ENCODE peak calls at places on chromosome 13, in nine cellular contexts. G, B, T, H, K, C, M, I and W are unnamed samples. For H3K27me3, the result is how much of the 10 kb centered on the place peaks cover.

GRCh38 chr13:22915442-22916082 is 265.2 kb upstream of the SGCG start:
- DNase-seq in H (no peak), I (peak), G (peak), C (no peak), B (no peak), T (no peak), K (no peak), M (peak), W (no peak)

GRCh38 chr13:50914848-50915247 is 5.3 kb downstream of the RNASEH2B start:
- DNase-seq in T (no peak), M (no peak), K (no peak), H (no peak), G (no peak), C (no peak), I (peak), B (no peak), W (no peak)

GRCh38 chr13:86881390-86881789 is 789.8 kb upstream of the SLITRK5 start:
- DNase-seq in T (no peak), M (no peak), K (no peak), G (no peak), H (no peak), C (no peak), I (no peak), B (no peak), W (no peak)

GRCh38 chr13:23990443-23990842 is 93.1 kb upstream of the C1QTNF9B start:
- DNase-seq in T (no peak), I (no peak), H (no peak), B (no peak), M (no peak), G (no peak), K (no peak), C (no peak), W (no peak)

GRCh38 chr13:43303040-43303729 is 279.8 kb downstream of the DNAJC15 start:
- DNase-seq in K (peak), G (peak), H (peak), M (peak), T (no peak), B (no peak), C (no peak), I (peak), W (no peak)

GRCh38 chr13:102721800-102722231 is 27.0 kb upstream of the METTL21C start:
- DNase-seq in I (peak), C (peak), M (no peak), H (no peak), T (no peak), K (no peak), G (no peak), B (no peak), W (no peak)

GRCh38 chr13:21413013-21413412 is 46.1 kb downstream of the ZDHHC20 start:
- DNase-seq in H (no peak), T (no peak), G (no peak), B (no peak), K (no peak), C (no peak), I (peak), M (no peak), W (no peak)

GRCh38 chr13:36088001-36088400 is 43.2 kb downstream of the DCLK1 start:
- DNase-seq in B (no peak), K (no peak), C (no peak), H (no peak), I (no peak), G (no peak), M (no peak), T (no peak), W (no peak)

GRCh38 chr13:43232866-43233265 is 209.5 kb downstream of the DNAJC15 start:
- DNase-seq in G (no peak), M (no peak), B (no peak), C (peak), H (no peak), T (no peak), I (peak), K (no peak), W (no peak)

GRCh38 chr13:72121466-72121865 is 254.5 kb upstream of the DACH1 start:
- DNase-seq in T (no peak), G (peak), C (no peak), B (no peak), M (no peak), K (no peak), I (no peak), H (no peak), W (no peak)

GRCh38 chr13:26221721-26222522 is at the start of gene RNF6:
- DNase-seq in C (peak), K (peak), M (peak), H (peak), G (peak), T (peak), B (peak), I (peak), W (peak)

GRCh38 chr13:30739646-30740642 is 4.6 kb downstream of the ALOX5AP start:
- DNase-seq in B (no peak), I (peak), H (no peak), C (no peak), T (peak), M (peak), K (no peak), G (peak), W (peak)

GRCh38 chr13:25743426-25743825 is 308.4 kb downstream of the SHISA2 start:
- DNase-seq in G (no peak), H (no peak), M (no peak), T (no peak), C (no peak), I (no peak), B (no peak), K (no peak), W (no peak)

GRCh38 chr13:98838776-98839175 is 86.3 kb upstream of the SLC15A1 start:
- DNase-seq in I (peak), B (no peak), H (no peak), G (no peak), K (no peak), C (no peak), T (no peak), M (no peak), W (no peak)

GRCh38 chr13:43516401-43516826 is 270.4 kb downstream of the ENOX1 start:
- DNase-seq in B (peak), I (peak), T (no peak), G (no peak), C (peak), H (no peak), K (no peak), M (peak), W (no peak)

GRCh38 chr13:24632382-24633121 is 47.7 kb upstream of the ATP12A start:
- DNase-seq in M (no peak), I (peak), B (no peak), T (no peak), K (no peak), H (no peak), G (no peak), C (no peak), W (no peak)

GRCh38 chr13:107203146-107203847 is 635.4 kb upstream of the ARGLU1 start:
- DNase-seq in G (peak), I (peak), K (no peak), C (no peak), H (peak), T (no peak), M (peak), B (no peak), W (no peak)

GRCh38 chr13:46609726-46610125 is 56.8 kb downstream of the LRCH1 start:
- DNase-seq in H (no peak), T (no peak), I (no peak), C (no peak), B (no peak), K (no peak), M (peak), G (no peak), W (no peak)

GRCh38 chr13:77509221-77509620 is 26.3 kb upstream of the SCEL start:
- DNase-seq in T (no peak), B (no peak), H (no peak), K (no peak), G (no peak), C (no peak), M (no peak), I (peak), W (no peak)

GRCh38 chr13:79541426-79542049 is 60.6 kb downstream of the NDFIP2 start:
- DNase-seq in K (no peak), H (no peak), I (peak), G (peak), B (peak), T (no peak), M (peak), C (peak), W (no peak)

GRCh38 chr13:35566340-35566739 is 89.9 kb upstream of the MAB21L1 start:
- DNase-seq in C (no peak), K (no peak), T (no peak), G (no peak), B (no peak), H (no peak), M (no peak), I (no peak), W (no peak)

GRCh38 chr13:32045963-32046785 is 14.6 kb downstream of the FRY start:
- DNase-seq in T (no peak), K (no peak), G (peak), C (no peak), I (peak), B (peak), H (no peak), M (peak), W (peak)

GRCh38 chr13:93290503-93290902 is 63.9 kb downstream of the GPC6 start:
- DNase-seq in B (no peak), M (no peak), C (no peak), H (no peak), K (no peak), G (no peak), T (no peak), I (peak), W (no peak)

GRCh38 chr13:80361883-80362327 is 21.0 kb upstream of the SPRY2 start:
- DNase-seq in I (no peak), M (peak), B (no peak), C (no peak), G (no peak), K (no peak), H (peak), T (no peak), W (no peak)

GRCh38 chr13:93435651-93436050 is 209.0 kb downstream of the GPC6 start:
- DNase-seq in G (no peak), K (no peak), H (no peak), M (no peak), B (no peak), C (no peak), I (peak), T (no peak), W (no peak)

GRCh38 chr13:40187324-40187795 is 479.1 kb downstream of the FOXO1 start:
- DNase-seq in M (no peak), B (no peak), T (peak), G (no peak), H (no peak), C (no peak), K (no peak), I (no peak), W (no peak)

GRCh38 chr13:31749929-31750328 is 10.6 kb downstream of the RXFP2 start:
- DNase-seq in G (no peak), H (no peak), I (peak), M (no peak), K (no peak), C (peak), B (no peak), T (no peak), W (no peak)

GRCh38 chr13:34521166-34521565 is 420.9 kb upstream of the NBEA start:
- DNase-seq in K (no peak), M (no peak), I (no peak), C (no peak), T (no peak), H (no peak), B (no peak), G (no peak), W (no peak)

GRCh38 chr13:100306444-100306999 is 217.6 kb downstream of the PCCA start:
- DNase-seq in M (no peak), H (no peak), K (no peak), C (no peak), T (no peak), B (no peak), I (no peak), G (no peak), W (no peak)

GRCh38 chr13:52051400-52051799 is 26.9 kb downstream of the UTP14C start:
- DNase-seq in K (no peak), H (no peak), G (no peak), I (no peak), B (no peak), T (no peak), C (no peak), M (no peak), W (no peak)

GRCh38 chr13:73075546-73075945 is 16.7 kb downstream of the KLF5 start:
- DNase-seq in G (no peak), C (no peak), H (no peak), K (no peak), T (no peak), M (peak), B (no peak), I (no peak), W (no peak)

GRCh38 chr13:42486711-42487198 is 87.2 kb upstream of the TNFSF11 start:
- DNase-seq in T (no peak), I (peak), K (no peak), H (no peak), C (peak), G (no peak), M (no peak), B (no peak), W (no peak)

GRCh38 chr13:57933606-57934005 is 302.1 kb downstream of the PCDH17 start:
- DNase-seq in C (no peak), H (no peak), G (no peak), I (no peak), M (no peak), K (no peak), B (no peak), T (no peak), W (no peak)

GRCh38 chr13:49651775-49652690 is 23.7 kb downstream of the ARL11 start:
- DNase-seq in H (peak), M (no peak), G (no peak), T (no peak), B (no peak), C (no peak), I (no peak), K (no peak), W (no peak)

GRCh38 chr13:98480915-98481510 is 95.9 kb downstream of the STK24 start:
- DNase-seq in I (no peak), G (no peak), C (no peak), H (peak), B (no peak), T (no peak), K (no peak), M (no peak), W (no peak)

GRCh38 chr13:102897371-102898138 is 51.7 kb downstream of the ERCC5 start:
- DNase-seq in I (no peak), M (no peak), H (peak), K (no peak), T (no peak), G (no peak), B (no peak), C (no peak), W (no peak)

GRCh38 chr13:27774169-27774568 is 18.1 kb upstream of the GSX1 start:
- DNase-seq in M (no peak), I (no peak), H (no peak), G (no peak), B (no peak), K (no peak), T (no peak), C (no peak), W (no peak)

GRCh38 chr13:27774651-27775050 is 17.6 kb upstream of the GSX1 start:
- DNase-seq in G (no peak), T (no peak), K (no peak), I (no peak), H (no peak), B (no peak), C (no peak), M (no peak), W (no peak)

GRCh38 chr13:27770809-27771208 is 21.5 kb upstream of the GSX1 start:
- DNase-seq in C (no peak), T (no peak), I (peak), B (no peak), K (no peak), H (peak), G (peak), M (peak), W (peak)

GRCh38 chr13:27772651-27773425 is 19.4 kb upstream of the GSX1 start:
- DNase-seq in M (no peak), T (no peak), H (no peak), G (no peak), B (no peak), C (no peak), K (no peak), I (no peak), W (no peak)

DNA sequence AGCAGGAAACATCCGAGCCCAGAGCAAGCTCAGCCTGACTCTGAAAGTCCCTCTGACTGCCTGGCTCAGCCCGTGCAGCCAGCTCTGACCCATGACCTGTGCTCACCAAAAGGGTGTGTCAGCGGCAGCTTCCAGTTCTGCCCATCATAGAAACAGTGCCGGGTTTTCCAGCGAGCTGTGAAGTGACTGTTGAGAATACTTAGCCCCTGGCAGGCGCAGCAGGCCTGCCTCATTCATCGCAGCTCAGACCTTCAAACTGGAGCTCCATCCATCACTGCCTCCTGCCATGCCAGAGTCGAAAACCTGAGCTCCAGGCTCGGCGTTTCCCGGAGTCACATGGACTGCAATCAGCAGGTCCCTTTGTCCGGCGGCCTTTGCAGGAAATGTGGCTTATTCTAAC is 16.3 kb upstream of the GSX1 start:
- DNase-seq in T (no peak), I (no peak), K (no peak), B (no peak), H (no peak), M (no peak), G (no peak), C (no peak), W (no peak)
- H3K27me3 ChIP-seq in T (under half), I (under half), K (under half), B (under half), H (half or more), M (under half), G (under half), C (under half), W (under half)

GRCh38 chr13:44605275-44605674 is 29.1 kb upstream of the TSC22D1 start:
- DNase-seq in C (no peak), H (no peak), I (peak), K (no peak), B (no peak), T (no peak), G (no peak), M (no peak), W (no peak)

GRCh38 chr13:44605711-44606110 is 29.6 kb upstream of the TSC22D1 start:
- DNase-seq in I (no peak), G (peak), B (no peak), K (no peak), C (no peak), M (no peak), T (no peak), H (no peak), W (no peak)

DNA sequence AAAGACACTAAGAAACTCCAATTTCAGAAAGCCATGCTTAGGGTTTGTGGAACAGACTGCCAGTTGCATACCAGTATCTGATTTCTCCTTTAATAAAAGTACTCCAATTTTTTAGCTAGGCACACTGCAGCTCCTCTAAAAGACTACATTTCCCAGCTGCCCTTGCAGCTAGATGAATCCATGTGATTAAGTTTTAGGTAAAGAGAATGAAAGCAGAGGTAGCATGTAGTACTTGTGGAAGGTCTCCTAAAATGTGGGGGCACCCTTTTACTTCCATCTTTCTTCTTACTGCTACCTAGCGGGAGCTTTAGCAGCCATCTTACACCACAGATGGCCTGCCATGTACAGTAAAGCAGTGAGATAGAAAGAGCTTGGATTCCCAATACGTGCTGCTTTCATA is 33.0 kb upstream of the TSC22D1 start:
- DNase-seq in M (no peak), I (no peak), H (no peak), B (no peak), C (no peak), T (no peak), K (no peak), G (no peak), W (no peak)
- H3K27me3 ChIP-seq in M (under half), I (under half), H (under half), B (under half), C (under half), T (under half), K (under half), G (under half), W (under half)

GRCh38 chr13:112890316-112891131 is 78.5 kb upstream of the MCF2L start:
- DNase-seq in C (no peak), T (no peak), B (no peak), H (no peak), G (no peak), M (no peak), K (no peak), I (no peak), W (no peak)

GRCh38 chr13:112892759-112893569 is 76.0 kb upstream of the MCF2L start:
- DNase-seq in H (peak), B (no peak), G (no peak), K (no peak), T (no peak), C (no peak), M (peak), I (no peak), W (no peak)

GRCh38 chr13:112893570-112894422 is 75.2 kb upstream of the MCF2L start:
- DNase-seq in I (peak), B (no peak), H (peak), C (no peak), G (peak), M (peak), T (no peak), K (no peak), W (peak)

GRCh38 chr13:112889351-112890290 is 79.4 kb upstream of the MCF2L start:
- DNase-seq in K (no peak), H (no peak), T (no peak), B (no peak), C (no peak), M (no peak), I (no peak), G (no peak), W (no peak)

DNA sequence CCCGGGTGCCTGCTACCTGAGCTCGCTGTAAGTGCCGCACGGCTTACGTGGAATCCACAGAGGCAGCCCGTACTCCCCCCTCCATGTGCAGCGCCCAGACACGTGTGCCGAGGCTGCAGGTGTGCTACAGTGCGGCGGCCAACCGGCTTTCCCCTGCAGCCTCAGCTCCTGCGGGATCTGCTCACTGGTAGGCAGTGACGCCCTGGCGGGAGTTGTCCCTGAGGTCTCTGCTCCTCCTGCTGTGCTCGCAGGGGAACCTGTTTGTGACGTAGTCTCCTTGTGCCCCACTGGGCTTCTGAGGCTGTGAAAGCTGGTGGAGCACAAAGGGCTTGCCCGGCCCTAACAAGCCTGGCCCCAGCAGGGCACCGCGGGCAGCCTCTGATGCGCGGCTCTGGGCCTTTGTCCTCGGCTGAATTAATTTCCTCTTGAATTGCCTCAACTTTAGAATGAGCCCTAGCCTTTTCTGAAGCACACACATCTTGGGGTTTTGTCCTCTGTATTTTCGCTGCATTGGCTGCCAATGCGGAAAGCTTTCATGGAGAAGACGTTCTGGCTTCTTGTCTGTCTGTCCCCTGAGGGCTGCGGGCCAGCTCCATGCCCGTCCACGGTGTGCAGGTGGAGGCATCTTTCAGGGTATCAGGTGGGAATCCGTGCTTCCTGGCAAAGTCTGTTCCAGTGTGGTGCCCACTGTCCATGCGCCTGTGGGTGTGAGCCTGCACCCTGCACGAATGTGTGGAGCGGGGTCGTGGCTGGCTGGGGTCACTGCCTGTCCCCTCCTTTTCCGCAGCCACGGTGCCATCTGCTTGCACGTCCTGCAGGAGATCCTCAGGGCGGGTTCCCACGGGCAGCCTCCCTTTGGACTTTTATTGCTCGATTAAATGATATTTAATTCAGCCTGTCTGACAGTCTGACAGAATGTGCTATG is 77.3 kb upstream of the MCF2L start:
- DNase-seq in K (no peak), C (no peak), B (no peak), T (no peak), G (no peak), I (no peak), M (no peak), H (peak), W (no peak)
- H3K27me3 ChIP-seq in K (under half), C (under half), B (half or more), T (under half), G (under half), I (under half), M (under half), H (under half), W (under half)

DNA sequence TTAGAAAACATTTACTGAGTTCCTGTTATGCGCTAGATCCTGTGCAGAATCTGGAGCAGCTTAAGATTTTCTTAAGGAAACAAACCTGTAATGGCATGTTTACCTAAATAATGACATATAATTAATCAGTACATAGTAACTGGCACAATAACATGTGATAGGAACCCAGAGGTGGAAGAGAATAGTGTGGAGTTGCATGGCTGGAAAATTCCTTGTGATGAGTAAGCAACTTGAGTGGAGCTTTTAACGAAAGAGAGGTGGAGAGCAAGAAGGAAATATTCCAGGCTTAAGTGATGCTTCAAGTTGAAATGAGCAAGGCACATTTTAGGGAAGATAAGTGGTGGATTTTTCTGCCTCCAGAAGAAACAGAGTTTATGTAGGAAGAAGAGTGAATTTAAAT is 9.2 kb upstream of the GPC5 start:
- DNase-seq in M (no peak), H (no peak), K (no peak), T (no peak), G (no peak), B (no peak), I (no peak), C (no peak), W (no peak)
- H3K27me3 ChIP-seq in M (under half), H (under half), K (under half), T (under half), G (under half), B (under half), I (under half), C (under half), W (under half)